ENCODE peak calls at places on chromosomes 16 and 17, in ten cellular contexts. T, R, Z, X, J, B, F, N, M and E are unnamed samples.

GRCh38 chr17:77790143-77790829 is 168.2 kb upstream of the TNRC6C start:
- DNase-seq in Z (no peak), B (no peak), M (no peak), F (peak), N (no peak), T (no peak), R (no peak), X (no peak), J (no peak), E (no peak)

GRCh38 chr16:66521951-66522771 is 27.8 kb downstream of the TK2 start:
- DNase-seq in J (no peak), N (peak), M (peak), F (no peak), Z (peak), T (no peak), B (peak), R (no peak), X (peak), E (peak)

GRCh38 chr16:11414815-11415775 is 69.8 kb downstream of the RMI2 start:
- DNase-seq in J (no peak), F (peak), M (no peak), T (no peak), Z (no peak), R (no peak), N (no peak), B (no peak), X (no peak), E (no peak)

GRCh38 chr17:61076649-61077048 is 323.0 kb upstream of the TBX2 start:
- DNase-seq in J (no peak), N (no peak), F (no peak), Z (no peak), T (no peak), B (no peak), M (no peak), X (no peak), R (no peak), E (no peak)

GRCh38 chr17:72619976-72620650 is 472.4 kb downstream of the SLC39A11 start:
- DNase-seq in R (no peak), B (no peak), F (no peak), T (no peak), N (no peak), Z (no peak), J (no peak), M (no peak), X (no peak), E (no peak)

GRCh38 chr16:3980311-3981111 is 100.0 kb upstream of the CREBBP start:
- DNase-seq in R (no peak), F (no peak), Z (no peak), J (no peak), X (no peak), T (no peak), M (no peak), B (no peak), N (no peak), E (no peak)

GRCh38 chr16:24540575-24541240 is 1.3 kb downstream of the RBBP6 start:
- DNase-seq in J (no peak), X (no peak), F (peak), T (no peak), M (no peak), N (peak), R (no peak), B (no peak), Z (no peak), E (peak)

GRCh38 chr16:89828199-89828869 is at the start of gene SPIRE2:
- DNase-seq in B (peak), M (peak), Z (peak), X (peak), T (peak), F (peak), R (no peak), N (peak), J (no peak), E (peak)

GRCh38 chr16:17266606-17267313 is 204.0 kb downstream of the XYLT1 start:
- DNase-seq in J (no peak), X (no peak), M (peak), B (no peak), T (no peak), F (no peak), Z (peak), R (no peak), N (no peak), E (no peak)

GRCh38 chr16:81450783-81451491 is 6.3 kb downstream of the CMIP start:
- DNase-seq in R (no peak), F (no peak), T (no peak), Z (no peak), N (no peak), M (no peak), X (no peak), B (no peak), J (no peak), E (no peak)

GRCh38 chr17:68319420-68320162 is 28.3 kb downstream of the ARSG start:
- DNase-seq in Z (no peak), M (no peak), F (no peak), J (no peak), B (no peak), N (no peak), R (no peak), X (no peak), T (no peak), E (no peak)

GRCh38 chr16:31351246-31351936 is 3.6 kb upstream of the ITGAX start:
- DNase-seq in Z (no peak), T (no peak), J (no peak), R (no peak), M (peak), X (no peak), F (no peak), N (no peak), B (no peak), E (no peak)

GRCh38 chr16:72785886-72786285 is 262.0 kb downstream of the ZFHX3 start:
- DNase-seq in J (no peak), N (no peak), T (no peak), B (no peak), F (no peak), Z (no peak), M (no peak), R (no peak), X (no peak), E (no peak)

GRCh38 chr17:30549864-30550511 is 72.8 kb downstream of the GOSR1 start:
- DNase-seq in X (no peak), M (peak), R (no peak), B (no peak), J (no peak), Z (no peak), T (no peak), F (no peak), N (no peak), E (no peak)

GRCh38 chr17:79340286-79340685 is 265.7 kb downstream of the ENGASE start:
- DNase-seq in X (no peak), Z (no peak), M (peak), F (no peak), T (no peak), J (no peak), N (no peak), B (no peak), R (no peak), E (no peak)

GRCh38 chr17:10105513-10106001 is 92.8 kb downstream of the GAS7 start:
- DNase-seq in X (no peak), R (no peak), B (no peak), T (peak), Z (no peak), J (no peak), N (no peak), F (no peak), M (no peak), E (no peak)

GRCh38 chr16:67942200-67942509 is 1.8 kb downstream of the LCAT start:
- DNase-seq in Z (peak), B (no peak), F (peak), M (peak), J (no peak), R (no peak), T (no peak), X (no peak), N (no peak), E (no peak)

GRCh38 chr16:22898131-22898530 is 84.2 kb downstream of the HS3ST2 start:
- DNase-seq in Z (no peak), R (no peak), T (no peak), J (no peak), N (no peak), M (no peak), F (no peak), X (no peak), B (no peak), E (no peak)

GRCh38 chr17:80561541-80562114 is 17.0 kb downstream of the RPTOR start:
- DNase-seq in R (no peak), T (no peak), N (no peak), M (no peak), Z (no peak), B (no peak), F (no peak), X (no peak), J (no peak), E (no peak)

GRCh38 chr16:74281285-74281684 is 15.3 kb upstream of the PSMD7 start:
- DNase-seq in Z (peak), N (no peak), T (no peak), X (no peak), M (no peak), F (peak), R (no peak), B (no peak), J (no peak), E (no peak)

GRCh38 chr16:57788252-57788841 is 13.9 kb downstream of the KIFC3 start:
- DNase-seq in M (no peak), T (no peak), J (no peak), Z (no peak), R (no peak), B (no peak), F (no peak), N (no peak), X (no peak), E (no peak)

GRCh38 chr17:17172990-17173389 is 33.1 kb downstream of the PLD6 start:
- DNase-seq in X (no peak), B (no peak), R (no peak), F (no peak), T (no peak), M (no peak), Z (no peak), N (no peak), J (no peak), E (no peak)

GRCh38 chr16:56370836-56371235 is 54.5 kb downstream of the AMFR start:
- DNase-seq in B (no peak), N (no peak), J (no peak), F (no peak), T (no peak), Z (peak), X (no peak), M (no peak), R (no peak), E (no peak)

GRCh38 chr16:2691491-2692248 is 9.3 kb downstream of the KCTD5 start:
- DNase-seq in B (no peak), T (no peak), M (no peak), Z (peak), R (no peak), F (no peak), N (no peak), X (no peak), J (no peak), E (no peak)

GRCh38 chr16:23952128-23953041 is 116.6 kb downstream of the PRKCB start:
- DNase-seq in B (no peak), X (peak), Z (peak), M (no peak), J (no peak), F (peak), N (peak), R (peak), T (no peak), E (no peak)

GRCh38 chr17:31211352-31212012 is 85.6 kb downstream of the OMG start:
- DNase-seq in T (no peak), M (no peak), X (no peak), B (no peak), Z (no peak), F (no peak), R (no peak), J (no peak), N (no peak), E (no peak)

GRCh38 chr16:30521476-30521872 is 4.9 kb downstream of the ZNF768 start:
- DNase-seq in Z (no peak), F (no peak), N (no peak), B (no peak), R (no peak), T (no peak), X (no peak), J (no peak), M (no peak), E (no peak)

GRCh38 chr16:55439101-55439690 is 39.8 kb upstream of the MMP2 start:
- DNase-seq in M (no peak), B (no peak), T (no peak), X (peak), N (no peak), R (no peak), F (no peak), Z (no peak), J (no peak), E (no peak)

GRCh38 chr17:43576563-43577229 is 30.6 kb upstream of the ETV4 start:
- DNase-seq in N (peak), F (peak), X (peak), T (peak), J (peak), B (peak), Z (peak), R (no peak), M (peak), E (peak)

GRCh38 chr17:43581130-43581529 is 35.0 kb upstream of the ETV4 start:
- DNase-seq in Z (no peak), J (no peak), R (no peak), T (no peak), F (no peak), N (no peak), M (no peak), X (no peak), B (no peak), E (no peak)

GRCh38 chr17:43578699-43579569 is 32.8 kb upstream of the ETV4 start:
- DNase-seq in R (no peak), X (no peak), B (no peak), Z (no peak), N (peak), T (no peak), J (no peak), F (peak), M (no peak), E (no peak)

GRCh38 chr17:43579570-43580140 is 33.5 kb upstream of the ETV4 start:
- DNase-seq in N (no peak), R (no peak), B (no peak), X (no peak), T (no peak), J (peak), Z (no peak), M (no peak), F (no peak), E (no peak)

GRCh38 chr17:43578352-43578698 is 32.2 kb upstream of the ETV4 start:
- DNase-seq in M (no peak), Z (no peak), B (no peak), R (no peak), T (no peak), N (no peak), J (no peak), F (no peak), X (no peak), E (no peak)
- H3K27ac ChIP-seq in M (no peak), Z (no peak), B (no peak), R (peak), T (peak), N (no peak), J (peak), F (no peak), X (no peak), E (no peak)

GRCh38 chr16:83714286-83714685 is 93.5 kb upstream of the HSBP1 start:
- DNase-seq in N (no peak), F (no peak), R (no peak), X (no peak), J (no peak), B (no peak), Z (no peak), T (no peak), M (no peak), E (peak)

GRCh38 chr16:83713597-83713996 is 94.2 kb upstream of the HSBP1 start:
- DNase-seq in T (no peak), F (no peak), X (no peak), M (no peak), R (no peak), Z (no peak), B (no peak), J (no peak), N (no peak), E (peak)

GRCh38 chr16:83717814-83718213 is 90.0 kb upstream of the HSBP1 start:
- DNase-seq in R (no peak), J (no peak), F (no peak), B (no peak), N (no peak), Z (no peak), M (no peak), T (peak), X (no peak), E (no peak)

GRCh38 chr16:83717308-83717707 is 90.5 kb upstream of the HSBP1 start:
- DNase-seq in J (no peak), T (no peak), Z (no peak), X (no peak), B (no peak), R (no peak), F (peak), N (no peak), M (no peak), E (no peak)

DNA sequence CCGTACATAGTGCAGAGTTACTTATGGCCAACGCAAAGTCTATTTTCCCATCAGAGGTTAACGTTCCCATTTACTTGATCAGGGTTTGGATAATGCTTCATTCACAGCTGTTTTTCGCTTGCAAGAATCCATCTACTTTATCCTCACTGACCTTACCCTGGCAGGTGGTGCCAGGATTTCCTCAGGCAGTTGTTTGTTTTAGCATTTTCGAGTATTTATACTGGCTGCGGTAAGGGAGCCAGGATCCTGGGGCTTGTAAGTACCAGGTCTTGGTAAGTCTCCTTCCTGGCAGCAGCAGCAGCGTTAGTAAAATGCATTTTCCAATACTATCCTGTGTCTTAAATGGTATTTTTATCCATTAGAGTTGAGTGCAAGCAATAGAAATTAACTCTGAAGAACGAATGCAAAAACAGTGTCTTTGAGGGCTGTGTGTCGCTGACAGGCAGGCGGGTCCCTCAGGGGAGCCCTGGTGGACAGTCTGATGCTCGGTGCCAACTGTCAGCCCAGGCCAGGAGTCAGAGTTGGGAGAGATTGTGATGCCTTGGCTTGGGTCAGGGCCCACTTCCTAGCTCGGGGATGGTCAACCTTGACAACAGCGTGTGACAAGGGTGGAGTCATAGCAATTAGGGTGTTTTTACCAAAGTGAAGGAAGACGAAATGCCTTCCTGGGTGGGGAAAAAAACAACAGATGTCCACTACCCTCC is 92.4 kb upstream of the HSBP1 start:
- DNase-seq in T (no peak), Z (no peak), R (no peak), F (no peak), N (no peak), J (no peak), M (no peak), B (no peak), X (no peak), E (peak)
- H3K27ac ChIP-seq in T (no peak), Z (no peak), R (peak), F (no peak), N (no peak), J (no peak), M (no peak), B (no peak), X (no peak), E (peak)

DNA sequence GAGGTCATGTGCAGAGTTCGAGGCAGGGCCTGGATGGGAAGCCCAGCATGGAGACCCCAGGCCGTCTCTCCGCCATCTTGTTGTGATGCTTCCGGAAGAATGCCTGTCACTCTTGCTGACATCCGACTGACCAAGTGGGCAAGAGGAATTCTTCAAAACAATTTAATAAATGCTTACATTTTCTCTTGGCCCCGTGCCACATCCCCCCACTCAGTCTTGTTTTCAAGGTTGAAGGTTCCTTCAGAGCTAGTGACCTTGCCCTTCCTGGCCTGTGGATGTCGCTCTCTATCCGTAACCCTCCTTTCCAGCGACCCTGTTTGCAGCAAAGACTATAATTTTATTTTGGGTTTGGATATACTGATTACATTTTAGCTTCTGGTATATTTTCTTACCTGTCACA is 264.4 kb downstream of the WWOX start:
- DNase-seq in Z (no peak), M (no peak), N (no peak), T (no peak), X (no peak), R (no peak), F (no peak), J (no peak), B (no peak), E (no peak)
- H3K27ac ChIP-seq in Z (no peak), M (no peak), N (no peak), T (no peak), X (no peak), R (no peak), F (no peak), J (no peak), B (no peak), E (no peak)

DNA sequence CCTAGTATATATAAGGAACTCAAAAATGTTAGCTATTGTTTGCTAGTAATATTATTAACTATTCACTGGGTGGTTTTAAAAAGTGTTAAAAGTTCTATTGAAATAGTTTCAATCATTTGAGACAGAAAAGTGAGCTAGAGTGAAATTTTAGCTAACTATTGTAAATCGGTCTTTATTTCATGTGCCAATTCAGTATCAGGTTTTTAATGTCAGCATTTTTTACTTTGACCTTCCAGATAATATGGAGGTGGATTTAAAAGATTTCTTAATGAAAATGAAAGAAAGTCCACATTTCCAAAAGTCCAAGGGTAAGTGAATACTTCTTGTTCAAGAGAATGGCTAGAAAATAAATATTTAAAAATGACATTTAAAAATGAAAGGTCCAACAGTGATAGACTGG is 90.9 kb downstream of the EFCAB13 start:
- DNase-seq in R (no peak), N (no peak), Z (no peak), F (no peak), J (no peak), T (no peak), M (no peak), X (no peak), B (no peak), E (no peak)
- H3K27ac ChIP-seq in R (no peak), N (no peak), Z (no peak), F (no peak), J (no peak), T (no peak), M (no peak), X (no peak), B (no peak), E (no peak)

DNA sequence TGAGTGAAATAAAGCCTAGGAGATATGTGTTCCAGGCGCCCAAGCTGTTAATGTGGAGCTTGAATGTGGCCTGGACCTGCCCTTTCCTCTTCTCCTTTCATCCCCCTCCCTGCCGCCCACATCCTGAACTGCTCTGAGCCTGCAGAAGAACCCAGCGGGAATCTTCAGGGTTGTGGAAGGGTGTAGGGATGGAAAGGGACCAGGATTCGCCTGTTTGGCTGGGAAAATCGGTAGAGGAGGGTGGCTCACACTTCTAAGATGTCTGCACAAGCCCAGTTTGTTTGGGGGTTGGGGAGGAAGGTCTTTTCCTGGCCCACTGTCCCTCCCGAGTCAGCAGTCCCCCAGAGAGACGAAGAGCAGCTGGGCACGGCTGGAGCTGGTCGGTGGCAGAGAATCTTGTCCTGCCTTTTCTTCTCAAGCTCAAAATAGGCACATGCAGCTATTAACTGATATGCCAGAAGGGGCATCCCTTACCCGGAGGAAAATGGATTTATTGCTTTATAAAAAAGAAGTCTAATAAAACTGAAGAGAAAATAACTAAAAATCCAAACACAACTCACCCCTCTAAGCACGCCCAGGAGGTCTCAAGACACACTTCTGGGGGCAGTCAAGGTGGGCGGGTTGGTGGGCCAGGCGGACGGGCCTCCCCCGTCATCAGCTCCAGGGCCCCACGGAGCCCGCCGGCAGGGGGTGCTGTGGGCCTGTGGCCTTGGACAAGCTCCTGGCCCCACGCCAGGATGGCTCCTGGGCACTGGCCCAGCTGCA is 11.5 kb upstream of the PITPNA start:
- DNase-seq in J (peak), M (peak), N (peak), B (no peak), Z (peak), F (peak), X (peak), T (peak), R (peak), E (peak)
- H3K27ac ChIP-seq in J (no peak), M (peak), N (no peak), B (no peak), Z (no peak), F (no peak), X (no peak), T (peak), R (peak), E (no peak)